ENCODE peak calls at places on chromosomes 6 and 20, in ten cellular contexts. I is A549; Z is OCI-M1; F is PC-3; K is lower leg skin; U is CD8-positive, alpha-beta T cell; D is heart left ventricle; S is lower lobe of right lung; A is DMS79; C is brain microvascular endothelial cell. E is an unnamed sample.

GRCh38 chr20:62043131-62043914 is 22.4 kb downstream of the TAF4 start:
- DNase-seq in Z (no peak), C (no peak), K (no peak), S (peak), I (no peak), U (no peak), D (no peak), A (no peak), F (no peak), E (no peak)

GRCh38 chr6:37242042-37242428 is 15.5 kb upstream of the TBC1D22B start:
- DNase-seq in A (no peak), S (no peak), F (no peak), C (no peak), Z (no peak), I (no peak), U (no peak), D (no peak), K (no peak), E (no peak)

GRCh38 chr6:41059569-41059968 is 6.6 kb downstream of the APOBEC2 start:
- DNase-seq in K (no peak), U (no peak), F (peak), C (peak), D (no peak), I (no peak), A (no peak), Z (no peak), S (no peak), E (no peak)

GRCh38 chr20:57087102-57087501 is 179.3 kb downstream of the BMP7 start:
- DNase-seq in C (no peak), Z (no peak), D (no peak), A (peak), S (no peak), I (no peak), K (no peak), U (no peak), F (peak), E (no peak)

GRCh38 chr6:6217838-6218237 is 102.6 kb downstream of the F13A1 start:
- DNase-seq in U (no peak), C (no peak), S (no peak), A (no peak), Z (no peak), K (no peak), F (no peak), D (no peak), I (no peak), E (no peak)

GRCh38 chr6:157962601-157963084 is 19.0 kb upstream of the SYNJ2 start:
- DNase-seq in A (no peak), F (no peak), D (no peak), S (no peak), Z (peak), C (peak), I (no peak), K (no peak), U (no peak), E (no peak)

GRCh38 chr6:168417158-168417557 is 23.8 kb upstream of the SMOC2 start:
- DNase-seq in A (peak), Z (no peak), D (no peak), U (no peak), K (no peak), F (no peak), I (no peak), S (no peak), C (no peak), E (no peak)

GRCh38 chr20:47843886-47844567 is 58.7 kb upstream of the SULF2 start:
- DNase-seq in C (no peak), D (no peak), S (no peak), F (peak), Z (no peak), I (peak), A (no peak), U (no peak), K (no peak), E (peak)

GRCh38 chr6:135419162-135419561 is 78.4 kb downstream of the AHI1 start:
- DNase-seq in C (peak), K (no peak), A (no peak), D (no peak), I (no peak), Z (no peak), U (no peak), F (no peak), S (no peak), E (no peak)

GRCh38 chr20:4513720-4514119 is 208.0 kb upstream of the PRND start:
- DNase-seq in C (peak), S (no peak), Z (no peak), K (no peak), F (peak), U (no peak), A (no peak), D (no peak), I (peak), E (peak)

GRCh38 chr20:8946036-8946926 is 122.6 kb upstream of the PLCB4 start:
- DNase-seq in U (no peak), I (no peak), K (no peak), Z (no peak), S (no peak), D (no peak), C (no peak), F (no peak), A (no peak), E (no peak)

GRCh38 chr6:128158496-128158895 is 257.6 kb upstream of the THEMIS start:
- DNase-seq in F (peak), Z (no peak), D (no peak), U (no peak), A (no peak), K (no peak), C (peak), I (no peak), S (no peak), E (no peak)

GRCh38 chr20:52105045-52105572 is 86.5 kb downstream of the ZFP64 start:
- DNase-seq in I (peak), D (no peak), S (no peak), Z (no peak), C (peak), K (peak), F (no peak), U (no peak), A (no peak), E (no peak)

GRCh38 chr6:36301781-36302180 is 31.9 kb downstream of the PNPLA1 start:
- DNase-seq in K (no peak), C (no peak), S (no peak), U (no peak), F (no peak), Z (no peak), I (no peak), D (no peak), A (peak), E (no peak)

GRCh38 chr6:129500958-129501381 is 209.0 kb downstream of the ARHGAP18 start:
- DNase-seq in S (no peak), F (peak), Z (peak), C (peak), I (peak), U (no peak), A (no peak), K (no peak), D (no peak), E (no peak)

GRCh38 chr6:82073484-82073883 is 174.1 kb downstream of the IBTK start:
- DNase-seq in D (no peak), F (no peak), C (no peak), U (no peak), S (no peak), K (no peak), Z (no peak), I (no peak), A (no peak), E (no peak)

GRCh38 chr6:133418108-133418507 is 177.0 kb downstream of the EYA4 start:
- DNase-seq in C (no peak), U (no peak), D (no peak), F (no peak), Z (no peak), I (no peak), S (no peak), A (no peak), K (no peak), E (no peak)

GRCh38 chr6:36800223-36801095 is 38.8 kb downstream of the CPNE5 start:
- DNase-seq in U (no peak), A (no peak), F (no peak), Z (no peak), S (no peak), C (no peak), K (no peak), D (no peak), I (no peak), E (no peak)

GRCh38 chr6:28789553-28790083 is 134.2 kb downstream of the TRIM27 start:
- DNase-seq in S (no peak), U (no peak), D (no peak), C (peak), I (peak), K (no peak), Z (peak), F (peak), A (no peak), E (peak)

GRCh38 chr6:168031411-168032382 is 34.2 kb downstream of the KIF25 start:
- DNase-seq in U (no peak), F (no peak), C (peak), S (no peak), I (no peak), A (no peak), K (peak), D (peak), Z (no peak), E (no peak)

GRCh38 chr20:34995696-34996095 is 40.0 kb downstream of the MYH7B start:
- DNase-seq in A (no peak), K (no peak), F (no peak), U (no peak), S (no peak), I (no peak), Z (no peak), C (no peak), D (no peak), E (no peak)

E was measured in HT1080.